ENCODE peak calls at places on chromosomes 13 and 19, in seven cellular contexts. One of them, this sample, is unnamed.

GRCh38 chr13:31901985-31902384 is 129.6 kb upstream of the FRY start:
- DNase-seq in C1 segment of cervical spinal cord: no peak
- DNase-seq in HFF-Myc: no peak
- DNase-seq in stimulated activated CD4-positive, alpha-beta T cell treated with anti-CD3 and anti-CD28 coated beads, Interleukin-1b, Interleukin-23, amount 100 ng/mL, for 24 hours: no peak
- DNase-seq in GM03348: no peak
- DNase-seq in ACHN: no peak
- DNase-seq in activated CD4-positive, alpha-beta T cell treated with anti-CD3 and anti-CD28 coated beads for 24 hours: no peak
- DNase-seq in this sample: no peak

GRCh38 chr19:16069813-16070365 is 6.4 kb upstream of the TPM4 start:
- DNase-seq in activated CD4-positive, alpha-beta T cell treated with anti-CD3 and anti-CD28 coated beads for 24 hours: no peak
- DNase-seq in GM03348: no peak
- DNase-seq in stimulated activated CD4-positive, alpha-beta T cell treated with anti-CD3 and anti-CD28 coated beads, Interleukin-1b, Interleukin-23, amount 100 ng/mL, for 24 hours: no peak
- DNase-seq in ACHN: no peak
- DNase-seq in C1 segment of cervical spinal cord: no peak
- DNase-seq in HFF-Myc: no peak
- DNase-seq in this sample: no peak

GRCh38 chr19:18519962-18520847 is 1.7 kb downstream of the ELL start:
- DNase-seq in activated CD4-positive, alpha-beta T cell treated with anti-CD3 and anti-CD28 coated beads for 24 hours: no peak
- DNase-seq in GM03348: peak
- DNase-seq in ACHN: peak
- DNase-seq in HFF-Myc: no peak
- DNase-seq in C1 segment of cervical spinal cord: peak
- DNase-seq in stimulated activated CD4-positive, alpha-beta T cell treated with anti-CD3 and anti-CD28 coated beads, Interleukin-1b, Interleukin-23, amount 100 ng/mL, for 24 hours: no peak
- DNase-seq in this sample: peak

GRCh38 chr13:110073982-110074381 is 233.0 kb downstream of the COL4A1 start:
- DNase-seq in C1 segment of cervical spinal cord: no peak
- DNase-seq in ACHN: no peak
- DNase-seq in activated CD4-positive, alpha-beta T cell treated with anti-CD3 and anti-CD28 coated beads for 24 hours: no peak
- DNase-seq in HFF-Myc: no peak
- DNase-seq in stimulated activated CD4-positive, alpha-beta T cell treated with anti-CD3 and anti-CD28 coated beads, Interleukin-1b, Interleukin-23, amount 100 ng/mL, for 24 hours: no peak
- DNase-seq in GM03348: no peak
- DNase-seq in this sample: no peak

GRCh38 chr13:96880419-96880818 is 113.9 kb downstream of the OXGR1 start:
- DNase-seq in GM03348: no peak
- DNase-seq in C1 segment of cervical spinal cord: no peak
- DNase-seq in stimulated activated CD4-positive, alpha-beta T cell treated with anti-CD3 and anti-CD28 coated beads, Interleukin-1b, Interleukin-23, amount 100 ng/mL, for 24 hours: no peak
- DNase-seq in ACHN: no peak
- DNase-seq in HFF-Myc: no peak
- DNase-seq in activated CD4-positive, alpha-beta T cell treated with anti-CD3 and anti-CD28 coated beads for 24 hours: no peak
- DNase-seq in this sample: no peak

GRCh38 chr19:30274987-30275386 is 97.2 kb upstream of the ZNF536 start:
- DNase-seq in stimulated activated CD4-positive, alpha-beta T cell treated with anti-CD3 and anti-CD28 coated beads, Interleukin-1b, Interleukin-23, amount 100 ng/mL, for 24 hours: no peak
- DNase-seq in activated CD4-positive, alpha-beta T cell treated with anti-CD3 and anti-CD28 coated beads for 24 hours: no peak
- DNase-seq in GM03348: no peak
- DNase-seq in C1 segment of cervical spinal cord: no peak
- DNase-seq in HFF-Myc: no peak
- DNase-seq in ACHN: no peak
- DNase-seq in this sample: no peak

GRCh38 chr13:107458269-107458668 is 757.1 kb downstream of the LIG4 start:
- DNase-seq in ACHN: no peak
- DNase-seq in stimulated activated CD4-positive, alpha-beta T cell treated with anti-CD3 and anti-CD28 coated beads, Interleukin-1b, Interleukin-23, amount 100 ng/mL, for 24 hours: no peak
- DNase-seq in HFF-Myc: no peak
- DNase-seq in GM03348: no peak
- DNase-seq in C1 segment of cervical spinal cord: no peak
- DNase-seq in activated CD4-positive, alpha-beta T cell treated with anti-CD3 and anti-CD28 coated beads for 24 hours: no peak
- DNase-seq in this sample: no peak

GRCh38 chr13:67094952-67095351 is 135.2 kb downstream of the PCDH9 start:
- DNase-seq in HFF-Myc: no peak
- DNase-seq in activated CD4-positive, alpha-beta T cell treated with anti-CD3 and anti-CD28 coated beads for 24 hours: no peak
- DNase-seq in stimulated activated CD4-positive, alpha-beta T cell treated with anti-CD3 and anti-CD28 coated beads, Interleukin-1b, Interleukin-23, amount 100 ng/mL, for 24 hours: no peak
- DNase-seq in ACHN: no peak
- DNase-seq in C1 segment of cervical spinal cord: no peak
- DNase-seq in GM03348: peak
- DNase-seq in this sample: no peak

GRCh38 chr13:97397267-97397666 is 36.7 kb upstream of the RAP2A start:
- DNase-seq in GM03348: no peak
- DNase-seq in C1 segment of cervical spinal cord: no peak
- DNase-seq in ACHN: no peak
- DNase-seq in activated CD4-positive, alpha-beta T cell treated with anti-CD3 and anti-CD28 coated beads for 24 hours: no peak
- DNase-seq in stimulated activated CD4-positive, alpha-beta T cell treated with anti-CD3 and anti-CD28 coated beads, Interleukin-1b, Interleukin-23, amount 100 ng/mL, for 24 hours: no peak
- DNase-seq in HFF-Myc: no peak
- DNase-seq in this sample: no peak

GRCh38 chr13:32791545-32792172 is 205.4 kb downstream of the PDS5B start:
- DNase-seq in stimulated activated CD4-positive, alpha-beta T cell treated with anti-CD3 and anti-CD28 coated beads, Interleukin-1b, Interleukin-23, amount 100 ng/mL, for 24 hours: no peak
- DNase-seq in C1 segment of cervical spinal cord: no peak
- DNase-seq in HFF-Myc: peak
- DNase-seq in activated CD4-positive, alpha-beta T cell treated with anti-CD3 and anti-CD28 coated beads for 24 hours: no peak
- DNase-seq in GM03348: no peak
- DNase-seq in ACHN: no peak
- DNase-seq in this sample: no peak

GRCh38 chr13:92900455-92900854 is 326.2 kb upstream of the GPC6 start:
- DNase-seq in ACHN: no peak
- DNase-seq in activated CD4-positive, alpha-beta T cell treated with anti-CD3 and anti-CD28 coated beads for 24 hours: no peak
- DNase-seq in HFF-Myc: no peak
- DNase-seq in C1 segment of cervical spinal cord: no peak
- DNase-seq in GM03348: no peak
- DNase-seq in stimulated activated CD4-positive, alpha-beta T cell treated with anti-CD3 and anti-CD28 coated beads, Interleukin-1b, Interleukin-23, amount 100 ng/mL, for 24 hours: no peak
- DNase-seq in this sample: no peak

GRCh38 chr13:41075034-41075433 is 13.7 kb downstream of the WBP4 start:
- DNase-seq in stimulated activated CD4-positive, alpha-beta T cell treated with anti-CD3 and anti-CD28 coated beads, Interleukin-1b, Interleukin-23, amount 100 ng/mL, for 24 hours: peak
- DNase-seq in ACHN: peak
- DNase-seq in C1 segment of cervical spinal cord: no peak
- DNase-seq in HFF-Myc: no peak
- DNase-seq in GM03348: peak
- DNase-seq in activated CD4-positive, alpha-beta T cell treated with anti-CD3 and anti-CD28 coated beads for 24 hours: no peak
- DNase-seq in this sample: peak

GRCh38 chr13:73717632-73718031 is 416.6 kb downstream of the KLF12 start:
- DNase-seq in C1 segment of cervical spinal cord: no peak
- DNase-seq in activated CD4-positive, alpha-beta T cell treated with anti-CD3 and anti-CD28 coated beads for 24 hours: no peak
- DNase-seq in ACHN: no peak
- DNase-seq in HFF-Myc: no peak
- DNase-seq in GM03348: no peak
- DNase-seq in stimulated activated CD4-positive, alpha-beta T cell treated with anti-CD3 and anti-CD28 coated beads, Interleukin-1b, Interleukin-23, amount 100 ng/mL, for 24 hours: no peak
- DNase-seq in this sample: no peak

GRCh38 chr19:16369664-16370576 is 45.3 kb downstream of the KLF2 start:
- DNase-seq in stimulated activated CD4-positive, alpha-beta T cell treated with anti-CD3 and anti-CD28 coated beads, Interleukin-1b, Interleukin-23, amount 100 ng/mL, for 24 hours: no peak
- DNase-seq in HFF-Myc: no peak
- DNase-seq in GM03348: no peak
- DNase-seq in activated CD4-positive, alpha-beta T cell treated with anti-CD3 and anti-CD28 coated beads for 24 hours: no peak
- DNase-seq in ACHN: no peak
- DNase-seq in C1 segment of cervical spinal cord: no peak
- DNase-seq in this sample: no peak

GRCh38 chr13:64369121-64369520 is 2861.0 kb downstream of the PCDH9 start:
- DNase-seq in GM03348: no peak
- DNase-seq in activated CD4-positive, alpha-beta T cell treated with anti-CD3 and anti-CD28 coated beads for 24 hours: no peak
- DNase-seq in HFF-Myc: no peak
- DNase-seq in C1 segment of cervical spinal cord: no peak
- DNase-seq in ACHN: no peak
- DNase-seq in stimulated activated CD4-positive, alpha-beta T cell treated with anti-CD3 and anti-CD28 coated beads, Interleukin-1b, Interleukin-23, amount 100 ng/mL, for 24 hours: no peak
- DNase-seq in this sample: no peak

GRCh38 chr19:18366027-18366435 is 19.9 kb upstream of the GDF15 start:
- DNase-seq in activated CD4-positive, alpha-beta T cell treated with anti-CD3 and anti-CD28 coated beads for 24 hours: no peak
- DNase-seq in ACHN: no peak
- DNase-seq in stimulated activated CD4-positive, alpha-beta T cell treated with anti-CD3 and anti-CD28 coated beads, Interleukin-1b, Interleukin-23, amount 100 ng/mL, for 24 hours: no peak
- DNase-seq in C1 segment of cervical spinal cord: no peak
- DNase-seq in GM03348: no peak
- DNase-seq in HFF-Myc: no peak
- DNase-seq in this sample: no peak

GRCh38 chr13:110306340-110306959 is 507 bp downstream of the COL4A1 start:
- DNase-seq in activated CD4-positive, alpha-beta T cell treated with anti-CD3 and anti-CD28 coated beads for 24 hours: no peak
- DNase-seq in HFF-Myc: no peak
- DNase-seq in GM03348: peak
- DNase-seq in C1 segment of cervical spinal cord: no peak
- DNase-seq in ACHN: no peak
- DNase-seq in stimulated activated CD4-positive, alpha-beta T cell treated with anti-CD3 and anti-CD28 coated beads, Interleukin-1b, Interleukin-23, amount 100 ng/mL, for 24 hours: no peak
- DNase-seq in this sample: no peak

GRCh38 chr19:6250909-6251308 is 28.9 kb downstream of the MLLT1 start:
- DNase-seq in GM03348: no peak
- DNase-seq in HFF-Myc: no peak
- DNase-seq in stimulated activated CD4-positive, alpha-beta T cell treated with anti-CD3 and anti-CD28 coated beads, Interleukin-1b, Interleukin-23, amount 100 ng/mL, for 24 hours: no peak
- DNase-seq in C1 segment of cervical spinal cord: no peak
- DNase-seq in activated CD4-positive, alpha-beta T cell treated with anti-CD3 and anti-CD28 coated beads for 24 hours: no peak
- DNase-seq in ACHN: no peak
- DNase-seq in this sample: no peak

GRCh38 chr13:102589291-102589822 is 7.4 kb upstream of the TPP2 start:
- DNase-seq in stimulated activated CD4-positive, alpha-beta T cell treated with anti-CD3 and anti-CD28 coated beads, Interleukin-1b, Interleukin-23, amount 100 ng/mL, for 24 hours: no peak
- DNase-seq in C1 segment of cervical spinal cord: no peak
- DNase-seq in HFF-Myc: no peak
- DNase-seq in GM03348: no peak
- DNase-seq in activated CD4-positive, alpha-beta T cell treated with anti-CD3 and anti-CD28 coated beads for 24 hours: no peak
- DNase-seq in ACHN: no peak
- DNase-seq in this sample: no peak

GRCh38 chr19:4199699-4200293 is 17.3 kb downstream of the ANKRD24 start:
- DNase-seq in activated CD4-positive, alpha-beta T cell treated with anti-CD3 and anti-CD28 coated beads for 24 hours: no peak
- DNase-seq in C1 segment of cervical spinal cord: no peak
- DNase-seq in GM03348: no peak
- DNase-seq in HFF-Myc: no peak
- DNase-seq in stimulated activated CD4-positive, alpha-beta T cell treated with anti-CD3 and anti-CD28 coated beads, Interleukin-1b, Interleukin-23, amount 100 ng/mL, for 24 hours: no peak
- DNase-seq in ACHN: no peak
- DNase-seq in this sample: no peak

GRCh38 chr19:50223439-50223716 is 20.0 kb downstream of the MYH14 start:
- DNase-seq in activated CD4-positive, alpha-beta T cell treated with anti-CD3 and anti-CD28 coated beads for 24 hours: no peak
- DNase-seq in C1 segment of cervical spinal cord: no peak
- DNase-seq in GM03348: no peak
- DNase-seq in ACHN: no peak
- DNase-seq in HFF-Myc: no peak
- DNase-seq in stimulated activated CD4-positive, alpha-beta T cell treated with anti-CD3 and anti-CD28 coated beads, Interleukin-1b, Interleukin-23, amount 100 ng/mL, for 24 hours: no peak
- DNase-seq in this sample: no peak

GRCh38 chr19:19655051-19655594 is 8.4 kb downstream of the ATP13A1 start:
- DNase-seq in activated CD4-positive, alpha-beta T cell treated with anti-CD3 and anti-CD28 coated beads for 24 hours: no peak
- DNase-seq in C1 segment of cervical spinal cord: no peak
- DNase-seq in stimulated activated CD4-positive, alpha-beta T cell treated with anti-CD3 and anti-CD28 coated beads, Interleukin-1b, Interleukin-23, amount 100 ng/mL, for 24 hours: no peak
- DNase-seq in ACHN: no peak
- DNase-seq in HFF-Myc: no peak
- DNase-seq in GM03348: no peak
- DNase-seq in this sample: no peak

GRCh38 chr19:53873451-53874383 is 6.0 kb downstream of the MYADM start:
- DNase-seq in ACHN: no peak
- DNase-seq in GM03348: no peak
- DNase-seq in activated CD4-positive, alpha-beta T cell treated with anti-CD3 and anti-CD28 coated beads for 24 hours: no peak
- DNase-seq in HFF-Myc: no peak
- DNase-seq in stimulated activated CD4-positive, alpha-beta T cell treated with anti-CD3 and anti-CD28 coated beads, Interleukin-1b, Interleukin-23, amount 100 ng/mL, for 24 hours: no peak
- DNase-seq in C1 segment of cervical spinal cord: no peak
- DNase-seq in this sample: no peak

GRCh38 chr19:2129486-2129885 is 21.9 kb downstream of the AP3D1 start:
- DNase-seq in stimulated activated CD4-positive, alpha-beta T cell treated with anti-CD3 and anti-CD28 coated beads, Interleukin-1b, Interleukin-23, amount 100 ng/mL, for 24 hours: no peak
- DNase-seq in activated CD4-positive, alpha-beta T cell treated with anti-CD3 and anti-CD28 coated beads for 24 hours: no peak
- DNase-seq in C1 segment of cervical spinal cord: no peak
- DNase-seq in HFF-Myc: no peak
- DNase-seq in GM03348: no peak
- DNase-seq in ACHN: no peak
- DNase-seq in this sample: no peak

GRCh38 chr13:40644838-40645620 is 21.4 kb downstream of the FOXO1 start:
- DNase-seq in stimulated activated CD4-positive, alpha-beta T cell treated with anti-CD3 and anti-CD28 coated beads, Interleukin-1b, Interleukin-23, amount 100 ng/mL, for 24 hours: no peak
- DNase-seq in GM03348: no peak
- DNase-seq in ACHN: no peak
- DNase-seq in C1 segment of cervical spinal cord: no peak
- DNase-seq in activated CD4-positive, alpha-beta T cell treated with anti-CD3 and anti-CD28 coated beads for 24 hours: no peak
- DNase-seq in HFF-Myc: no peak
- DNase-seq in this sample: no peak

GRCh38 chr19:42693760-42694350 is 46.4 kb downstream of the PSG3 start:
- DNase-seq in GM03348: peak
- DNase-seq in ACHN: peak
- DNase-seq in HFF-Myc: peak
- DNase-seq in activated CD4-positive, alpha-beta T cell treated with anti-CD3 and anti-CD28 coated beads for 24 hours: no peak
- DNase-seq in stimulated activated CD4-positive, alpha-beta T cell treated with anti-CD3 and anti-CD28 coated beads, Interleukin-1b, Interleukin-23, amount 100 ng/mL, for 24 hours: no peak
- DNase-seq in C1 segment of cervical spinal cord: peak
- DNase-seq in this sample: peak

GRCh38 chr13:89255844-89256406 is 1584.8 kb downstream of the SLITRK5 start:
- DNase-seq in activated CD4-positive, alpha-beta T cell treated with anti-CD3 and anti-CD28 coated beads for 24 hours: no peak
- DNase-seq in C1 segment of cervical spinal cord: no peak
- DNase-seq in ACHN: no peak
- DNase-seq in HFF-Myc: no peak
- DNase-seq in stimulated activated CD4-positive, alpha-beta T cell treated with anti-CD3 and anti-CD28 coated beads, Interleukin-1b, Interleukin-23, amount 100 ng/mL, for 24 hours: no peak
- DNase-seq in GM03348: no peak
- DNase-seq in this sample: no peak

GRCh38 chr13:35479223-35479536 is 2.7 kb upstream of the MAB21L1 start:
- DNase-seq in HFF-Myc: no peak
- DNase-seq in activated CD4-positive, alpha-beta T cell treated with anti-CD3 and anti-CD28 coated beads for 24 hours: no peak
- DNase-seq in GM03348: no peak
- DNase-seq in ACHN: no peak
- DNase-seq in stimulated activated CD4-positive, alpha-beta T cell treated with anti-CD3 and anti-CD28 coated beads, Interleukin-1b, Interleukin-23, amount 100 ng/mL, for 24 hours: no peak
- DNase-seq in C1 segment of cervical spinal cord: no peak
- DNase-seq in this sample: no peak

GRCh38 chr19:42285988-42286348 is 16.0 kb upstream of the PRR19 start:
- DNase-seq in activated CD4-positive, alpha-beta T cell treated with anti-CD3 and anti-CD28 coated beads for 24 hours: no peak
- DNase-seq in GM03348: no peak
- DNase-seq in stimulated activated CD4-positive, alpha-beta T cell treated with anti-CD3 and anti-CD28 coated beads, Interleukin-1b, Interleukin-23, amount 100 ng/mL, for 24 hours: no peak
- DNase-seq in ACHN: no peak
- DNase-seq in HFF-Myc: no peak
- DNase-seq in C1 segment of cervical spinal cord: no peak
- DNase-seq in this sample: no peak

GRCh38 chr19:55225415-55225958 is 3.1 kb downstream of the TMEM86B start:
- DNase-seq in HFF-Myc: no peak
- DNase-seq in ACHN: no peak
- DNase-seq in GM03348: no peak
- DNase-seq in stimulated activated CD4-positive, alpha-beta T cell treated with anti-CD3 and anti-CD28 coated beads, Interleukin-1b, Interleukin-23, amount 100 ng/mL, for 24 hours: no peak
- DNase-seq in activated CD4-positive, alpha-beta T cell treated with anti-CD3 and anti-CD28 coated beads for 24 hours: no peak
- DNase-seq in C1 segment of cervical spinal cord: no peak
- DNase-seq in this sample: no peak

GRCh38 chr19:16871870-16872269 is 16.9 kb upstream of the F2RL3 start:
- DNase-seq in stimulated activated CD4-positive, alpha-beta T cell treated with anti-CD3 and anti-CD28 coated beads, Interleukin-1b, Interleukin-23, amount 100 ng/mL, for 24 hours: no peak
- DNase-seq in activated CD4-positive, alpha-beta T cell treated with anti-CD3 and anti-CD28 coated beads for 24 hours: no peak
- DNase-seq in HFF-Myc: no peak
- DNase-seq in GM03348: no peak
- DNase-seq in ACHN: no peak
- DNase-seq in C1 segment of cervical spinal cord: no peak
- DNase-seq in this sample: no peak

GRCh38 chr13:104314926-104315535 is 1248.8 kb upstream of the SLC10A2 start:
- DNase-seq in C1 segment of cervical spinal cord: no peak
- DNase-seq in stimulated activated CD4-positive, alpha-beta T cell treated with anti-CD3 and anti-CD28 coated beads, Interleukin-1b, Interleukin-23, amount 100 ng/mL, for 24 hours: no peak
- DNase-seq in activated CD4-positive, alpha-beta T cell treated with anti-CD3 and anti-CD28 coated beads for 24 hours: no peak
- DNase-seq in HFF-Myc: no peak
- DNase-seq in GM03348: no peak
- DNase-seq in ACHN: no peak
- DNase-seq in this sample: no peak

GRCh38 chr19:45488708-45489107 is 8.1 kb downstream of the RTN2 start:
- DNase-seq in C1 segment of cervical spinal cord: no peak
- DNase-seq in GM03348: no peak
- DNase-seq in activated CD4-positive, alpha-beta T cell treated with anti-CD3 and anti-CD28 coated beads for 24 hours: no peak
- DNase-seq in HFF-Myc: no peak
- DNase-seq in stimulated activated CD4-positive, alpha-beta T cell treated with anti-CD3 and anti-CD28 coated beads, Interleukin-1b, Interleukin-23, amount 100 ng/mL, for 24 hours: no peak
- DNase-seq in ACHN: no peak
- DNase-seq in this sample: no peak

GRCh38 chr19:289651-290538 is 1.3 kb downstream of the PLPP2 start:
- DNase-seq in activated CD4-positive, alpha-beta T cell treated with anti-CD3 and anti-CD28 coated beads for 24 hours: no peak
- DNase-seq in stimulated activated CD4-positive, alpha-beta T cell treated with anti-CD3 and anti-CD28 coated beads, Interleukin-1b, Interleukin-23, amount 100 ng/mL, for 24 hours: no peak
- DNase-seq in HFF-Myc: peak
- DNase-seq in C1 segment of cervical spinal cord: no peak
- DNase-seq in GM03348: no peak
- DNase-seq in ACHN: peak
- DNase-seq in this sample: no peak

GRCh38 chr19:3771906-3772450 is at the start of gene RAX2:
- DNase-seq in ACHN: no peak
- DNase-seq in C1 segment of cervical spinal cord: no peak
- DNase-seq in GM03348: no peak
- DNase-seq in HFF-Myc: no peak
- DNase-seq in activated CD4-positive, alpha-beta T cell treated with anti-CD3 and anti-CD28 coated beads for 24 hours: no peak
- DNase-seq in stimulated activated CD4-positive, alpha-beta T cell treated with anti-CD3 and anti-CD28 coated beads, Interleukin-1b, Interleukin-23, amount 100 ng/mL, for 24 hours: no peak
- DNase-seq in this sample: no peak

This sample was measured in HTR-8/SVneo.